ENCODE peak calls at places on chromosomes 11 and 22, in ten cellular contexts. One of them, this sample, is unnamed.

GRCh38 chr22:35292786-35293185 is 6.9 kb upstream of the TOM1 start:
- DNase-seq in CD4-positive, alpha-beta T cell: no peak
- DNase-seq in activated CD4-positive, CD25-positive, alpha-beta regulatory T cell: no peak
- DNase-seq in GM12891: no peak
- DNase-seq in astrocyte of the spinal cord: no peak
- DNase-seq in fibroblast of villous mesenchyme: no peak
- DNase-seq in NCI-H1930: no peak
- DNase-seq in T-helper 2 cell: no peak
- DNase-seq in SHP77: no peak
- DNase-seq in activated B cell treated with CpG ODN at 0.5 μM for 24 hours: no peak
- DNase-seq in this sample: no peak

GRCh38 chr22:41499624-41500280 is 30.8 kb downstream of the ACO2 start:
- DNase-seq in fibroblast of villous mesenchyme: no peak
- DNase-seq in CD4-positive, alpha-beta T cell: no peak
- DNase-seq in GM12891: no peak
- DNase-seq in NCI-H1930: no peak
- DNase-seq in activated B cell treated with CpG ODN at 0.5 μM for 24 hours: no peak
- DNase-seq in SHP77: no peak
- DNase-seq in astrocyte of the spinal cord: no peak
- DNase-seq in activated CD4-positive, CD25-positive, alpha-beta regulatory T cell: no peak
- DNase-seq in T-helper 2 cell: no peak
- DNase-seq in this sample: peak; percentile 36

GRCh38 chr22:47548953-47549740 is 786.7 kb downstream of the TBC1D22A start:
- DNase-seq in T-helper 2 cell: no peak
- DNase-seq in activated CD4-positive, CD25-positive, alpha-beta regulatory T cell: no peak
- DNase-seq in GM12891: no peak
- DNase-seq in NCI-H1930: no peak
- DNase-seq in astrocyte of the spinal cord: no peak
- DNase-seq in fibroblast of villous mesenchyme: no peak
- DNase-seq in activated B cell treated with CpG ODN at 0.5 μM for 24 hours: no peak
- DNase-seq in SHP77: no peak
- DNase-seq in CD4-positive, alpha-beta T cell: no peak
- DNase-seq in this sample: no peak

GRCh38 chr11:116169776-116170175 is 603.0 kb downstream of the BUD13 start:
- DNase-seq in NCI-H1930: no peak
- DNase-seq in activated CD4-positive, CD25-positive, alpha-beta regulatory T cell: no peak
- DNase-seq in CD4-positive, alpha-beta T cell: no peak
- DNase-seq in GM12891: no peak
- DNase-seq in T-helper 2 cell: no peak
- DNase-seq in fibroblast of villous mesenchyme: no peak
- DNase-seq in SHP77: no peak
- DNase-seq in astrocyte of the spinal cord: no peak
- DNase-seq in activated B cell treated with CpG ODN at 0.5 μM for 24 hours: no peak
- DNase-seq in this sample: no peak

GRCh38 chr11:46388619-46389449 is 2.7 kb downstream of the CHRM4 start:
- DNase-seq in activated CD4-positive, CD25-positive, alpha-beta regulatory T cell: no peak
- DNase-seq in fibroblast of villous mesenchyme: no peak
- DNase-seq in CD4-positive, alpha-beta T cell: no peak
- DNase-seq in GM12891: no peak
- DNase-seq in T-helper 2 cell: no peak
- DNase-seq in activated B cell treated with CpG ODN at 0.5 μM for 24 hours: no peak
- DNase-seq in astrocyte of the spinal cord: no peak
- DNase-seq in SHP77: no peak
- DNase-seq in NCI-H1930: no peak
- DNase-seq in this sample: no peak

GRCh38 chr22:49214976-49215375 is 612.7 kb downstream of the BRD1 start:
- DNase-seq in activated B cell treated with CpG ODN at 0.5 μM for 24 hours: no peak
- DNase-seq in astrocyte of the spinal cord: no peak
- DNase-seq in CD4-positive, alpha-beta T cell: no peak
- DNase-seq in T-helper 2 cell: no peak
- DNase-seq in fibroblast of villous mesenchyme: no peak
- DNase-seq in GM12891: no peak
- DNase-seq in activated CD4-positive, CD25-positive, alpha-beta regulatory T cell: no peak
- DNase-seq in SHP77: no peak
- DNase-seq in NCI-H1930: no peak
- DNase-seq in this sample: no peak

GRCh38 chr11:40032331-40032730 is 1427.1 kb downstream of the LRRC4C start:
- DNase-seq in CD4-positive, alpha-beta T cell: no peak
- DNase-seq in astrocyte of the spinal cord: no peak
- DNase-seq in activated CD4-positive, CD25-positive, alpha-beta regulatory T cell: no peak
- DNase-seq in T-helper 2 cell: no peak
- DNase-seq in activated B cell treated with CpG ODN at 0.5 μM for 24 hours: no peak
- DNase-seq in NCI-H1930: no peak
- DNase-seq in SHP77: no peak
- DNase-seq in GM12891: no peak
- DNase-seq in fibroblast of villous mesenchyme: no peak
- DNase-seq in this sample: no peak

GRCh38 chr11:109135627-109136026 is 286.4 kb upstream of the C11orf87 start:
- DNase-seq in GM12891: no peak
- DNase-seq in activated CD4-positive, CD25-positive, alpha-beta regulatory T cell: no peak
- DNase-seq in astrocyte of the spinal cord: no peak
- DNase-seq in T-helper 2 cell: no peak
- DNase-seq in CD4-positive, alpha-beta T cell: no peak
- DNase-seq in activated B cell treated with CpG ODN at 0.5 μM for 24 hours: no peak
- DNase-seq in fibroblast of villous mesenchyme: no peak
- DNase-seq in NCI-H1930: no peak
- DNase-seq in SHP77: no peak
- DNase-seq in this sample: no peak

GRCh38 chr11:87137711-87138110 is 100.0 kb downstream of the TMEM135 start:
- DNase-seq in T-helper 2 cell: no peak
- DNase-seq in NCI-H1930: no peak
- DNase-seq in activated CD4-positive, CD25-positive, alpha-beta regulatory T cell: no peak
- DNase-seq in astrocyte of the spinal cord: no peak
- DNase-seq in fibroblast of villous mesenchyme: peak; percentile 90
- DNase-seq in GM12891: no peak
- DNase-seq in SHP77: no peak
- DNase-seq in activated B cell treated with CpG ODN at 0.5 μM for 24 hours: no peak
- DNase-seq in CD4-positive, alpha-beta T cell: no peak
- DNase-seq in this sample: no peak

GRCh38 chr11:116640641-116641402 is 132.0 kb downstream of the BUD13 start:
- DNase-seq in GM12891: no peak
- DNase-seq in activated B cell treated with CpG ODN at 0.5 μM for 24 hours: no peak
- DNase-seq in NCI-H1930: no peak
- DNase-seq in T-helper 2 cell: no peak
- DNase-seq in CD4-positive, alpha-beta T cell: no peak
- DNase-seq in astrocyte of the spinal cord: no peak
- DNase-seq in fibroblast of villous mesenchyme: no peak
- DNase-seq in SHP77: no peak
- DNase-seq in activated CD4-positive, CD25-positive, alpha-beta regulatory T cell: no peak
- DNase-seq in this sample: no peak

GRCh38 chr22:20578707-20579106 is 71.3 kb downstream of the MED15 start:
- DNase-seq in activated CD4-positive, CD25-positive, alpha-beta regulatory T cell: no peak
- DNase-seq in fibroblast of villous mesenchyme: no peak
- DNase-seq in T-helper 2 cell: no peak
- DNase-seq in GM12891: no peak
- DNase-seq in NCI-H1930: no peak
- DNase-seq in CD4-positive, alpha-beta T cell: no peak
- DNase-seq in SHP77: no peak
- DNase-seq in activated B cell treated with CpG ODN at 0.5 μM for 24 hours: no peak
- DNase-seq in astrocyte of the spinal cord: no peak
- DNase-seq in this sample: no peak